ENCODE peak calls at places on chromosomes 5 and 9, in six cellular contexts. L, I, N, Q, Y and H are unnamed samples.

GRCh38 chr5:149878371-149878770 is 66.2 kb downstream of the PDE6A start:
- DNase-seq in L (peak; percentile 55), I (peak; percentile 72), N (no peak), Q (no peak), Y (no peak), H (no peak)

GRCh38 chr5:133734916-133735315 is 122.6 kb upstream of the FSTL4 start:
- DNase-seq in L (no peak), I (no peak), N (no peak), Q (no peak), Y (no peak), H (no peak)

GRCh38 chr9:108297025-108297424 is 558.8 kb downstream of the ACTL7B start:
- DNase-seq in L (no peak), I (no peak), N (no peak), Q (no peak), Y (peak; percentile 64), H (no peak)

GRCh38 chr9:114159562-114160145 is 4.3 kb downstream of the COL27A1 start:
- DNase-seq in L (no peak), I (no peak), N (no peak), Q (no peak), Y (no peak), H (no peak)

GRCh38 chr5:109062669-109063068 is 315.0 kb downstream of the FER start:
- DNase-seq in L (no peak), I (no peak), N (no peak), Q (no peak), Y (no peak), H (no peak)

GRCh38 chr9:74379718-74380117 is 117.4 kb upstream of the RORB start:
- DNase-seq in L (peak; percentile 16), I (no peak), N (no peak), Q (no peak), Y (peak; percentile 63), H (no peak)

GRCh38 chr9:21656776-21657637 is 145.4 kb upstream of the MTAP start:
- DNase-seq in L (no peak), I (no peak), N (no peak), Q (no peak), Y (no peak), H (no peak)

GRCh38 chr5:32984851-32985250 is 273.7 kb downstream of the NPR3 start:
- DNase-seq in L (no peak), I (no peak), N (no peak), Q (no peak), Y (no peak), H (no peak)

GRCh38 chr5:45695011-45695667 is 1.0 kb downstream of the HCN1 start:
- DNase-seq in L (peak; percentile 19), I (no peak), N (no peak), Q (no peak), Y (peak; percentile 18), H (peak; percentile 28)

GRCh38 chr9:115262952-115263351 is 145.0 kb upstream of the TNC start:
- DNase-seq in L (no peak), I (no peak), N (peak; percentile 73), Q (no peak), Y (no peak), H (no peak)

GRCh38 chr9:32954642-32955041 is 46.8 kb downstream of the APTX start:
- DNase-seq in L (no peak), I (no peak), N (no peak), Q (no peak), Y (no peak), H (no peak)

GRCh38 chr5:42807722-42808447 is 3.8 kb downstream of the SELENOP start:
- DNase-seq in L (no peak), I (no peak), N (no peak), Q (no peak), Y (no peak), H (peak; percentile 48)

GRCh38 chr5:181058321-181058720 is 18.3 kb downstream of the BTNL9 start:
- DNase-seq in L (no peak), I (no peak), N (no peak), Q (no peak), Y (no peak), H (no peak)

GRCh38 chr5:14234204-14234603 is 91.1 kb downstream of the TRIO start:
- DNase-seq in L (no peak), I (no peak), N (peak; percentile 93), Q (no peak), Y (no peak), H (no peak)

GRCh38 chr9:134487066-134487710 is 154.4 kb upstream of the COL5A1 start:
- DNase-seq in L (no peak), I (no peak), N (no peak), Q (peak; percentile 6), Y (no peak), H (peak; percentile 39)

GRCh38 chr5:116815081-116815480 is 240.5 kb upstream of the SEMA6A start:
- DNase-seq in L (no peak), I (no peak), N (no peak), Q (no peak), Y (no peak), H (no peak)

GRCh38 chr5:150640311-150641005 is at the start of gene SYNPO:
- DNase-seq in L (no peak), I (no peak), N (peak; percentile 87), Q (peak; percentile 76), Y (peak; percentile 85), H (peak; percentile 87)

GRCh38 chr9:83432104-83432627 is 106.0 kb downstream of the FRMD3 start:
- DNase-seq in L (peak; percentile 82), I (peak; percentile 77), N (peak; percentile 95), Q (peak; percentile 82), Y (peak; percentile 92), H (peak; percentile 78)

GRCh38 chr9:21591221-21592062 is 109.3 kb upstream of the IFNE start:
- DNase-seq in L (no peak), I (peak; percentile 15), N (peak; percentile 88), Q (peak; percentile 13), Y (no peak), H (no peak)

GRCh38 chr5:66850354-66851075 is 254.3 kb downstream of the MAST4 start:
- DNase-seq in L (no peak), I (no peak), N (no peak), Q (no peak), Y (no peak), H (no peak)

GRCh38 chr9:120412425-120412951 is 167.5 kb downstream of the CDK5RAP2 start:
- DNase-seq in L (no peak), I (no peak), N (no peak), Q (no peak), Y (no peak), H (no peak)

GRCh38 chr5:61051267-61051666 is 106.3 kb downstream of the NDUFAF2 start:
- DNase-seq in L (no peak), I (no peak), N (peak; percentile 70), Q (no peak), Y (no peak), H (no peak)

GRCh38 chr9:110255064-110255416 is 1.3 kb downstream of the TXN start:
- DNase-seq in L (peak; percentile 59), I (peak; percentile 28), N (no peak), Q (no peak), Y (no peak), H (peak; percentile 54)

GRCh38 chr9:1120500-1120899 is 70.3 kb downstream of the DMRT2 start:
- DNase-seq in L (no peak), I (no peak), N (no peak), Q (no peak), Y (no peak), H (no peak)

GRCh38 chr5:154220625-154221024 is 30.1 kb downstream of the GALNT10 start:
- DNase-seq in L (no peak), I (no peak), N (peak; percentile 82), Q (no peak), Y (no peak), H (no peak)

GRCh38 chr5:138967806-138968448 is 92.8 kb upstream of the LRRTM2 start:
- DNase-seq in L (peak; percentile 84), I (peak; percentile 87), N (no peak), Q (no peak), Y (no peak), H (no peak)

GRCh38 chr5:137656558-137656957 is 79.3 kb downstream of the KLHL3 start:
- DNase-seq in L (no peak), I (no peak), N (no peak), Q (no peak), Y (no peak), H (no peak)

GRCh38 chr5:173278172-173278571 is 43.2 kb upstream of the NKX2-5 start:
- DNase-seq in L (no peak), I (no peak), N (no peak), Q (peak; percentile 85), Y (no peak), H (peak; percentile 88)

GRCh38 chr5:146565764-146566163 is 49.8 kb upstream of the GPR151 start:
- DNase-seq in L (no peak), I (peak; percentile 29), N (no peak), Q (no peak), Y (peak; percentile 58), H (no peak)

GRCh38 chr5:54171645-54172384 is 138.6 kb downstream of the ARL15 start:
- DNase-seq in L (no peak), I (peak; percentile 17), N (no peak), Q (no peak), Y (no peak), H (no peak)

GRCh38 chr5:137921931-137922330 is 32.7 kb downstream of the PKD2L2 start:
- DNase-seq in L (no peak), I (no peak), N (peak; percentile 76), Q (no peak), Y (no peak), H (no peak)

GRCh38 chr5:34685485-34686197 is 29.5 kb downstream of the RAI14 start:
- DNase-seq in L (no peak), I (no peak), N (no peak), Q (no peak), Y (no peak), H (no peak)
- H3K4me1 ChIP-seq in L (peaks cover 6% of the 10 kb centered on the region), I (peaks cover 25% of the 10 kb centered on the region), N (peaks cover 60% of the 10 kb centered on the region), Q (peaks cover 54% of the 10 kb centered on the region), Y (peaks cover 9% of the 10 kb centered on the region), H (peaks cover 5% of the 10 kb centered on the region)

DNA sequence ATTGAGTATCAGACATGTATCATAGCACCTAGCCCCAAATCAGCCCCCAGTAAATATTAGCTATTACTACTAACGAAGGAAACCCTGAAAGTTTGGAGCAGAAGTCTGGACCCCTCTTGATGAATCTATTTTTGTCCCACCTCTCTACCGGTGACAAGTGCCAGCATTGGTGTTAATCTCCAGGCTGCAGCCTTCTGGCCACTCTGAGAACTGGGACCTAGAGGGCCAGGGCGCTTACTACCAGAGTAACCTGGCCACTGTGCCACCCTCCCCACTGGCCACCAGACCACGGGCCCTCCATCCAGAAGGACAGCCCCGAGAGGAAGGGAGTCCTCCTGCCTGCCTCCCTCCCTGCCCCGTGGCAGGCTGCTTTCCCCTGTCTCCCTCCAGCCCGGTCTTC is 349 bp downstream of the KCNMB1 start:
- DNase-seq in L (no peak), I (no peak), N (no peak), Q (no peak), Y (no peak), H (no peak)
- H3K4me3 ChIP-seq in L (no peak overlapping the region), I (peak overlapping the region; percentile 33), N (no peak overlapping the region), Q (peak overlapping the region; percentile 49), Y (peak overlapping the region; percentile 50), H (peak overlapping the region; percentile 29)

DNA sequence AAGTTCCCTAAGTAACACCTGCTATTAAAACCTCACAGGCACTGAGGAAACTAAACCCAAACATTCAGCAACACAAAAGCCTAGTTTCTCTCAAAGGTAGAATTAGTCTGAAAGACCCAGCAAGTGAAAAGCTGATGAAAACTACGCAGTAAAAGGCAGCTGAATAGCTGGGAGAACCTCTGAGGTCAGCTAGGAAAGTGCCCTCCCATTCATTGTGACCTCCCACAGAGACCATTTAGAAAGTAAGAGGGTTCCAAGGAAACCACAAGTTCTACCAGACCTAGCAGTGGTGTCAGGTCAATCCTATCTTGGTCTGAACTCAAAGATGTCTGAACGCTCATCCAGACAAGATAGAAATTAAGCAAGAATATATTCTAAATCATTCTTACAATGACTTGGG is 144.7 kb downstream of the SSBP2 start:
- DNase-seq in L (no peak), I (no peak), N (no peak), Q (no peak), Y (no peak), H (no peak)
- H3K4me1 ChIP-seq in L (no peaks in the 10 kb centered on the region), I (no peaks in the 10 kb centered on the region), N (no peaks in the 10 kb centered on the region), Q (peaks cover 10% of the 10 kb centered on the region), Y (no peaks in the 10 kb centered on the region), H (no peaks in the 10 kb centered on the region)

GRCh38 chr5:88786217-88786560 is 96.8 kb downstream of the MEF2C start:
- DNase-seq in L (no peak), I (no peak), N (peak; percentile 59), Q (no peak), Y (no peak), H (no peak)
- H3K4me3 ChIP-seq in L (no peak overlapping the region), I (no peak overlapping the region), N (peak overlapping the region; percentile 12), Q (peak overlapping the region; percentile 40), Y (no peak overlapping the region), H (peak overlapping the region; percentile 56)